ENCODE peak calls at places on chromosome 18, in four cellular contexts. Y is astrocyte, R is kidney, Z is HL-60. S is an unnamed sample.
A peak's percentile ranks its signal among the peaks of the same experiment; 100 is the strongest.

GRCh38 chr18:22503803-22504202 is 86.1 kb upstream of the CTAGE1 start:
- DNase-seq in Y (peak; percentile 62), R (no peak), Z (no peak), S (peak; percentile 71)

GRCh38 chr18:52339891-52340371 is at the start of gene DCC:
- DNase-seq in Y (peak; percentile 58), R (peak; percentile 43), Z (no peak), S (no peak)

GRCh38 chr18:54931152-54931551 is 28.1 kb downstream of the CCDC68 start:
- DNase-seq in Y (no peak), R (no peak), Z (no peak), S (no peak)

GRCh38 chr18:78770149-78771139 is 209.2 kb upstream of the SALL3 start:
- DNase-seq in Y (no peak), R (no peak), Z (no peak), S (no peak)

GRCh38 chr18:52869349-52869923 is 529.4 kb downstream of the DCC start:
- DNase-seq in Y (no peak), R (no peak), Z (no peak), S (no peak)

GRCh38 chr18:41642756-41643155 is 312.3 kb upstream of the PIK3C3 start:
- DNase-seq in Y (no peak), R (no peak), Z (no peak), S (peak; percentile 1)

GRCh38 chr18:3998698-3999333 is 456.3 kb downstream of the DLGAP1 start:
- DNase-seq in Y (peak; percentile 34), R (no peak), Z (peak; percentile 15), S (peak; percentile 54)

GRCh38 chr18:61764381-61764780 is 128.4 kb downstream of the RNF152 start:
- DNase-seq in Y (peak; percentile 83), R (no peak), Z (no peak), S (no peak)

GRCh38 chr18:49858309-49859005 is 45.1 kb upstream of the ACAA2 start:
- DNase-seq in Y (peak; percentile 36), R (no peak), Z (peak; percentile 35), S (peak; percentile 46)

DNA sequence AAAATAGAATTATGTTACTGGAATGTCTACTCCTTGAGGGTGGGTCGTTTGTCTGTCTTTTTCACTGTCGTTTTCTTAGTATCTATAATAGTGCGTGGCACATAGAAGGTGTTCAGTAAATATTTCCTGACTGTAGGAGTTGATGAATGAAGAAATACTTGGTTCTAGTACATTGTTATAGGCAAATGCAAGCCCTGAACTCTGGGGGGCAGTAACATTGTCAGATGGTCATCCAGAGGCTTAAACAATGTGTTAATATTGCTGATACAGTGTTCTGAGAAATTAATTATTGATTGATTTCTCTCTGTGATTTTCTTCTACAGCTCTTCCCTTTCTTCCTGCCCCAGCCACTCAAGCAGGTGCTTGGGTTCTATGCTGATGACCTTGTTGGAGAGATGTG is 24.4 kb upstream of the THOC1 start:
- DNase-seq in Y (no peak), R (no peak), Z (no peak), S (no peak)
- TF ChIP-seq CTCF in Y (peak; percentile 21), R (no peak), Z (no peak), S (peak; percentile 66)

GRCh38 chr18:73841661-73842060 is 306.0 kb downstream of the FBXO15 start:
- DNase-seq in Y (no peak), R (no peak), Z (no peak), S (no peak)
- TF ChIP-seq CTCF in Y (peak; percentile 27), R (no peak), Z (no peak), S (peak; percentile 78)

GRCh38 chr18:36419913-36420531 is 122.5 kb downstream of the FHOD3 start:
- DNase-seq in Y (peak; percentile 43), R (no peak), Z (no peak), S (peak; percentile 42)
- TF ChIP-seq CTCF in Y (no peak), R (no peak), Z (no peak), S (peak; percentile 64)

GRCh38 chr18:13437034-13437433 is 218.5 kb downstream of the LDLRAD4 start:
- DNase-seq in Y (peak; percentile 36), R (no peak), Z (no peak), S (no peak)

GRCh38 chr18:13437801-13438506 is 219.4 kb downstream of the LDLRAD4 start:
- DNase-seq in Y (no peak), R (no peak), Z (no peak), S (no peak)

GRCh38 chr18:13439475-13439874 is 220.9 kb downstream of the LDLRAD4 start:
- DNase-seq in Y (no peak), R (no peak), Z (no peak), S (no peak)

GRCh38 chr18:13440277-13441248 is 222.0 kb downstream of the LDLRAD4 start:
- DNase-seq in Y (no peak), R (no peak), Z (no peak), S (no peak)

GRCh38 chr18:13438507-13439056 is 220.0 kb downstream of the LDLRAD4 start:
- DNase-seq in Y (no peak), R (no peak), Z (no peak), S (no peak)
- TF ChIP-seq CTCF in Y (no peak), R (no peak), Z (no peak), S (no peak)

DNA sequence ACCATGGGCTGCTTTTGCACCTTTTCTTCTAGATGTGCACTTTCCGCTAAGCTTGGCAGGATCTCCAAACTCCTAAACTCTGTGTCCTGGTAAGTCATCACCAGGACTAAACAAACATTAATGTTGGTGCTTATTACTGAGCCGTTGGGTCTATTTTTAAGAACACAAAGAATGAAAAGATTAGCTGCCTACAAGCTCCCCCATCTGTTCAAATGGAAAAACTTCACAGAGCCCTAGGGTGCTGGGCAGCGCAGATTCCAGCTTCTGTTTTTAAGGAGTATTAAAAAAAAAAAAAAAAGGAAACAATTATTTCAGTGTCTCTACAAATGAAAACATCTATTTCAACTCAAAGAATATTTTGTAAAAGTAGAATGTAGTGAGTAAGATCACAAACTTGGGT is 97.8 kb upstream of the AQP4 start:
- DNase-seq in Y (no peak), R (no peak), Z (no peak), S (no peak)
- TF ChIP-seq CTCF in Y (peak; percentile 7), R (peak; percentile 5), Z (no peak), S (peak; percentile 12)

DNA sequence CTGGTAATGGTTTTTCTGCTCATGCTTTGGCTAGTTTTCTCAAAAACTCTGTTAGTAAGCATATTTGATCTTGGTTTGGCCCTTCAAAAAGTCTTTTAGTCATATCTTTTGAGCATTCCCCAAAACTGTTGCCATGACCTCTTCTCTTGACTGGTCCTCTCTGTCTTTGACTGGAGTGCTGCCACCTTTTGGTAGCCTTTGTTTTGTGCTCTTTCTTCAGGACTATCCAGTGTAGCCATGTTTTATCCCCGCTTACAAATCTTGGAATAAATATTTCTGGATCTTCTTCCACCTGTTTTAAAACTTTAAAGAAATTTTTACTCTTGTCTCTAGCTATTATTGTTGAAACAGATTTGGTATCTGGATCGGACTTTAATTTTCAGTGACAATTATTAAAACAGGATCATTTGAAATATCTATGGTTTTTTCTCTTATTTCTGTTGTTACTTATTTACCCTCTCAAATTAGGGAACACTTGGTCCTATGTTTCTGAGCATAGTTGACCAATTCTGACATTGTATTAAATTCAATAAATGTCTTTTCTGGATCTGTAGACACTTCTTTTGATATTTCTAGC is 965 bp upstream of the ELOA2 start:
- DNase-seq in Y (peak; percentile 4), R (no peak), Z (no peak), S (peak; percentile 38)
- TF ChIP-seq CTCF in Y (peak; percentile 41), R (peak; percentile 34), Z (peak; percentile 68), S (peak; percentile 78)

DNA sequence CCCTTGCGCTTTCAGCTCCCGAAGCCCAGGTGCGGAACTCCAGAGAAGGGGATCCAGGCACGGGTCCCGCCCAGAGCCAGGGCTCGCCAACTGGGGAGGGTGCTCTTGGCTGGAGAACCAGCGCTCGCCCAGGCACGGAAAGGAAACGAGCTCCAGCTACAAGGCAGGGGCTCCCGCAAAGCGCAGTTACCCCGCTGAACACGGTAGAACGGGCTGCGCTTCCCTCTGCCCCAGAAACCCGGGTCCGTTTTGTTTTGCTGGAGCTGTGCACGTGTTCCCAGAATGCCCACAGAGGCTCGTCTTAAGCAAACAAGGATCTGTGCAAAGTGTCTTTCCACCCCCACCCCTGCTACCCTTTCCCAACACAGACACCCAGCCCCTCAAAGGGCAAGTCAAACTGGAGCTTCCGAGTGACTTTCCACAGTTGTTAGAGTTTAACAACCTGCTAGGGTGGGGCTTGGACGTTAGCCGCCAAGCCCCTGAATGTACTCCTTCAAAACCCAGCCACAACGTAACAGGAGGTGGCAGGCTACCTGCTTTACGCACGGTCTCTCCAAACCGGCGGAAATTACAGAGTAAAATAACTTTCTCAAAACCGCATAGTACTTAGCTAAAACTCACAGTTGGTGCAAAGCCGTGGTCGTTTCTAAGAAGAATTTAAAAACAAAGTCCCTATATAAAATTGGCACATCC is 772 bp downstream of the RNF125 start:
- DNase-seq in Y (peak; percentile 44), R (peak; percentile 84), Z (no peak), S (no peak)
- TF ChIP-seq CTCF in Y (no peak), R (peak; percentile 2), Z (no peak), S (no peak)

DNA sequence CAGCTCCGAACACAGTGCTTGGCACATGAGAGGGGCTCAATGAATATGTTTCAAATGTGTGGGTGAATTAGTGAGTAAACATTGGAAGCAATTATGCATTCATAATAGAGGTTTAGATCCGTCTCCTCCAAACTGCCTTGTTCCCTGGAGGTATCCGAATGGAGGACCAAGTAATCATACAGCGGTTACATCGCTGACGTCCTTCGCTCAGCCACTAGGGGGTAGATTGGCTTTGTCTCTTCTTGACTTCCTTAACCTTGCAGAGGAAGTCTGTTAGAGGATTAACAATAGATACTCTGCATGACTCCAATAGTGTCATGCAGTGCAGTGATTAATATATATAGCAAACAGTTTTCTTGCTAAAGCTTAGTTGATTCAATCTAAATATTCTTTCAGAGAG is 517.0 kb downstream of the PTPRM start:
- DNase-seq in Y (peak; percentile 19), R (no peak), Z (peak; percentile 12), S (peak; percentile 45)
- TF ChIP-seq CTCF in Y (peak; percentile 64), R (peak; percentile 48), Z (peak; percentile 42), S (peak; percentile 83)

GRCh38 chr18:76460482-76460881 is 34.6 kb downstream of the ZNF516 start:
- DNase-seq in Y (no peak), R (no peak), Z (no peak), S (no peak)

GRCh38 chr18:76458522-76459311 is 36.3 kb downstream of the ZNF516 start:
- DNase-seq in Y (no peak), R (no peak), Z (no peak), S (no peak)

GRCh38 chr18:76461148-76461547 is 33.9 kb downstream of the ZNF516 start:
- DNase-seq in Y (no peak), R (no peak), Z (no peak), S (no peak)

GRCh38 chr18:76459312-76459686 is 35.7 kb downstream of the ZNF516 start:
- DNase-seq in Y (no peak), R (no peak), Z (no peak), S (no peak)

GRCh38 chr18:76459687-76460350 is 35.2 kb downstream of the ZNF516 start:
- DNase-seq in Y (peak; percentile 100), R (no peak), Z (no peak), S (peak; percentile 100)
- TF ChIP-seq CTCF in Y (no peak), R (no peak), Z (no peak), S (peak; percentile 24)